ENCODE peak calls at places on chromosomes 11 and 22, in nine cellular contexts. One of them, this sample, is unnamed.

GRCh38 chr11:12860827-12861226 is 148.3 kb upstream of the RASSF10 start:
- DNase-seq in right lobe of liver: no peak
- DNase-seq in K562: no peak
- DNase-seq in esophagus muscularis mucosa: no peak
- DNase-seq in IMR-90: no peak
- DNase-seq in psoas muscle: no peak
- DNase-seq in pancreas: no peak
- DNase-seq in OCI-LY7: no peak
- DNase-seq in tibial nerve: no peak
- DNase-seq in this sample: no peak

GRCh38 chr11:128481135-128481534 is 106.2 kb downstream of the ETS1 start:
- DNase-seq in right lobe of liver: no peak
- DNase-seq in K562: no peak
- DNase-seq in esophagus muscularis mucosa: no peak
- DNase-seq in IMR-90: peak; percentile 93
- DNase-seq in psoas muscle: no peak
- DNase-seq in pancreas: no peak
- DNase-seq in OCI-LY7: no peak
- DNase-seq in tibial nerve: peak; percentile 76
- DNase-seq in this sample: no peak

GRCh38 chr11:86511086-86511551 is 136.4 kb downstream of the CCDC81 start:
- DNase-seq in right lobe of liver: no peak
- DNase-seq in K562: peak; percentile 32
- DNase-seq in esophagus muscularis mucosa: no peak
- DNase-seq in IMR-90: peak; percentile 79
- DNase-seq in psoas muscle: no peak
- DNase-seq in pancreas: no peak
- DNase-seq in OCI-LY7: no peak
- DNase-seq in tibial nerve: no peak
- DNase-seq in this sample: no peak

GRCh38 chr11:45145083-45145420 is 1.4 kb upstream of the PRDM11 start:
- DNase-seq in right lobe of liver: no peak
- DNase-seq in K562: no peak
- DNase-seq in esophagus muscularis mucosa: peak; percentile 78
- DNase-seq in IMR-90: no peak
- DNase-seq in psoas muscle: no peak
- DNase-seq in pancreas: no peak
- DNase-seq in OCI-LY7: no peak
- DNase-seq in tibial nerve: no peak
- DNase-seq in this sample: no peak

GRCh38 chr11:69393178-69393832 is 88.2 kb upstream of the LINC01488 start:
- DNase-seq in right lobe of liver: no peak
- DNase-seq in K562: no peak
- DNase-seq in esophagus muscularis mucosa: no peak
- DNase-seq in IMR-90: no peak
- DNase-seq in psoas muscle: peak; percentile 46
- DNase-seq in pancreas: no peak
- DNase-seq in OCI-LY7: no peak
- DNase-seq in tibial nerve: no peak
- DNase-seq in this sample: no peak

GRCh38 chr11:10505278-10506012 is 35.5 kb downstream of the RNF141 start:
- DNase-seq in right lobe of liver: no peak
- DNase-seq in K562: no peak
- DNase-seq in esophagus muscularis mucosa: no peak
- DNase-seq in IMR-90: no peak
- DNase-seq in psoas muscle: no peak
- DNase-seq in pancreas: no peak
- DNase-seq in OCI-LY7: no peak
- DNase-seq in tibial nerve: no peak
- DNase-seq in this sample: no peak

GRCh38 chr11:23236846-23237550 is 376.7 kb upstream of the CCDC179 start:
- DNase-seq in right lobe of liver: no peak
- DNase-seq in K562: no peak
- DNase-seq in esophagus muscularis mucosa: no peak
- DNase-seq in IMR-90: peak; percentile 61
- DNase-seq in psoas muscle: no peak
- DNase-seq in pancreas: no peak
- DNase-seq in OCI-LY7: no peak
- DNase-seq in tibial nerve: no peak
- DNase-seq in this sample: no peak

GRCh38 chr11:105915036-105915435 is 107.0 kb downstream of the MSANTD4 start:
- DNase-seq in right lobe of liver: no peak
- DNase-seq in K562: no peak
- DNase-seq in esophagus muscularis mucosa: no peak
- DNase-seq in IMR-90: no peak
- DNase-seq in psoas muscle: no peak
- DNase-seq in pancreas: no peak
- DNase-seq in OCI-LY7: no peak
- DNase-seq in tibial nerve: no peak
- DNase-seq in this sample: no peak

GRCh38 chr11:107018902-107019493 is 722 bp upstream of the GUCY1A2 start:
- DNase-seq in right lobe of liver: peak; percentile 65
- DNase-seq in K562: peak; percentile 18
- DNase-seq in esophagus muscularis mucosa: no peak
- DNase-seq in IMR-90: peak; percentile 61
- DNase-seq in psoas muscle: peak; percentile 56
- DNase-seq in pancreas: peak; percentile 90
- DNase-seq in OCI-LY7: no peak
- DNase-seq in tibial nerve: peak; percentile 21
- DNase-seq in this sample: peak; percentile 71

GRCh38 chr22:45709004-45709739 is 37.5 kb downstream of the ATXN10 start:
- DNase-seq in right lobe of liver: peak; percentile 44
- DNase-seq in K562: no peak
- DNase-seq in esophagus muscularis mucosa: no peak
- DNase-seq in IMR-90: peak; percentile 79
- DNase-seq in psoas muscle: no peak
- DNase-seq in pancreas: no peak
- DNase-seq in OCI-LY7: no peak
- DNase-seq in tibial nerve: no peak
- DNase-seq in this sample: no peak

GRCh38 chr11:19338375-19338774 is 97.6 kb upstream of the E2F8 start:
- DNase-seq in right lobe of liver: no peak
- DNase-seq in K562: no peak
- DNase-seq in esophagus muscularis mucosa: no peak
- DNase-seq in IMR-90: no peak
- DNase-seq in psoas muscle: no peak
- DNase-seq in pancreas: no peak
- DNase-seq in OCI-LY7: no peak
- DNase-seq in tibial nerve: no peak
- DNase-seq in this sample: no peak

GRCh38 chr11:113593698-113594308 is 112.3 kb downstream of the TMPRSS5 start:
- DNase-seq in right lobe of liver: no peak
- DNase-seq in K562: peak; percentile 68
- DNase-seq in esophagus muscularis mucosa: no peak
- DNase-seq in IMR-90: no peak
- DNase-seq in psoas muscle: no peak
- DNase-seq in pancreas: no peak
- DNase-seq in OCI-LY7: no peak
- DNase-seq in tibial nerve: no peak
- DNase-seq in this sample: peak; percentile 77

GRCh38 chr22:22246706-22247105 is 2.1 kb downstream of the VPREB1 start:
- DNase-seq in right lobe of liver: no peak
- DNase-seq in K562: peak; percentile 11
- DNase-seq in esophagus muscularis mucosa: peak; percentile 80
- DNase-seq in IMR-90: no peak
- DNase-seq in psoas muscle: no peak
- DNase-seq in pancreas: no peak
- DNase-seq in OCI-LY7: no peak
- DNase-seq in tibial nerve: no peak
- DNase-seq in this sample: no peak

GRCh38 chr22:22243033-22243680 is 1.4 kb upstream of the VPREB1 start:
- DNase-seq in right lobe of liver: no peak
- DNase-seq in K562: no peak
- DNase-seq in esophagus muscularis mucosa: peak; percentile 72
- DNase-seq in IMR-90: no peak
- DNase-seq in psoas muscle: no peak
- DNase-seq in pancreas: no peak
- DNase-seq in OCI-LY7: peak; percentile 32
- DNase-seq in tibial nerve: no peak
- DNase-seq in this sample: no peak

GRCh38 chr22:22244337-22245250 is at the start of gene VPREB1:
- DNase-seq in right lobe of liver: no peak
- DNase-seq in K562: peak; percentile 9
- DNase-seq in esophagus muscularis mucosa: peak; percentile 81
- DNase-seq in IMR-90: no peak
- DNase-seq in psoas muscle: no peak
- DNase-seq in pancreas: no peak
- DNase-seq in OCI-LY7: peak; percentile 63
- DNase-seq in tibial nerve: no peak
- DNase-seq in this sample: no peak

GRCh38 chr22:22245935-22246525 is 1.4 kb downstream of the VPREB1 start:
- DNase-seq in right lobe of liver: no peak
- DNase-seq in K562: no peak
- DNase-seq in esophagus muscularis mucosa: peak; percentile 60
- DNase-seq in IMR-90: no peak
- DNase-seq in psoas muscle: no peak
- DNase-seq in pancreas: no peak
- DNase-seq in OCI-LY7: no peak
- DNase-seq in tibial nerve: no peak
- DNase-seq in this sample: no peak

DNA sequence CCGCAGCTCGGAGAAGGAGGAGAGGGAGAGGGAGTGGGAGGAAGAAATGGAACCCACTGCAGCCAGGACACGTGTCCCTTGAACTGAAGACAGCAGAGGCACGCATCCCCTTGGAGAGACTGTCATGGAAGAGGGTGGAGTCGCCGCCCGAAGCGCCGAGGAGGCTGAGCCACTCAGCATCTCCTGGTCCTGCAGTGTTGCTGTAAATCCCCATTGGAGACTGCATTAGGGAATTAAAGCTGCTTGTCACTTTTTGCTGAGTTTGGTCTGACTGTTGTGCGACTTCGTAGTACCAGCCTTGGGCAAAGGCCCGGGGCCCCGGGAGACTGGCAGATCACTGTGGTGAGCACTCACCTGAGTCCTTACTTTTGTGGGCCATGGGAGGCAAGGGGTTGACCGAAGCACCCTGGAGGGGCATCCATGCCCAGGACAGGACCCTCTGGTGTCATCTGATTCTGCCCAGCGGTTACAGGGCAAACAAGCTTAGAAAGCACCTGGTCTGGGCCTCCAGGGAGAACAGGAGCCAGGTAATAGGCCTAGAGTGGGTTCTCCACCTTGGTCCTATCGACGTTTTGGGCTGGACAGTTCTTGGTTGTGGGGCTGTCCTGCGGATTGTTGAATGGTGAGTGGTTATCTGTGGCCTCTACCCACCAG is 797 bp downstream of the VPREB1 start:
- DNase-seq in right lobe of liver: no peak
- DNase-seq in K562: peak; percentile 15
- DNase-seq in esophagus muscularis mucosa: peak; percentile 75
- DNase-seq in IMR-90: no peak
- DNase-seq in psoas muscle: no peak
- DNase-seq in pancreas: no peak
- DNase-seq in OCI-LY7: no peak
- DNase-seq in tibial nerve: no peak
- DNase-seq in this sample: no peak
- H3K4me1 ChIP-seq in right lobe of liver: no peaks in the 10 kb centered on the region
- H3K4me1 ChIP-seq in K562: no peaks in the 10 kb centered on the region
- H3K4me1 ChIP-seq in esophagus muscularis mucosa: no peaks in the 10 kb centered on the region
- H3K4me1 ChIP-seq in IMR-90: no peaks in the 10 kb centered on the region
- H3K4me1 ChIP-seq in psoas muscle: no peaks in the 10 kb centered on the region
- H3K4me1 ChIP-seq in pancreas: no peaks in the 10 kb centered on the region
- H3K4me1 ChIP-seq in OCI-LY7: peaks cover 70% of the 10 kb centered on the region
- H3K4me1 ChIP-seq in tibial nerve: no peaks in the 10 kb centered on the region
- H3K4me1 ChIP-seq in this sample: no peaks in the 10 kb centered on the region

DNA sequence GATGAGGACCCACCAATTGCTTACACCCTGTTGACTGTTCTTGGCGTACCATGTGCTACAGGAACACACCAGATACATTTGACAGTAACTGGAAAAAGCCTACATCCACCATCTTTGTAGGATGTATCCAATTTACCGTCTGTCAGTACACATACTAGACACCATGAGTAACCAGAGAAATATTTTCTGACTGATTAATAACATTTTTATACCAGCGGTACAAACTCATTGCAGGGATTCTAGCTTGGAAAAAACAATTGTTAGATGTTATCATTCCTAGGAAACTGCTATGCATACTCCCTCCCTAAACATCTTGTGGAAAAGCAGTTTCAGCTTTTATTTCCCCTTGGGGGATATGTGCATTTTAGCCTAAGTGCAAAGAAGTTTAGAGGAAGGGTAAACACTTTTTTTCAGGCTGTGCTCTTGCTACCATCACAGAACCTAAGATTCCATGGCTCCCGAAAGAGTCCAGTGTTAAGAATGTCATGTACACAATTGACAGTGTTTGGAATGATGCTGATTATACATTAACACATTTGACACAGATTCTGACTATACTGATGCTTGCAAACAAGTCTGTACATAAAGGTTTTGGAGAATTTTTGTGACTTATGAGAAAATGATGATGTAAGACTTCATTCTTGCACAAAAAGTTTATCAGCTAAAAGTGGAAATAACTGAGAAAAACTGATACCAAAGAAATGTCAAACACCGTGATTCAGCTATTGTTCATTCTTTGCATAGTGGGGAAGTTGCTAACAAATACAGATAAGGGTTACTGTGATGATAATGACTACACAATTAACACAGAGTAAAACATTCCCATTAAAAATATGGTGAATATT is 23.7 kb downstream of the NCF4 start:
- DNase-seq in right lobe of liver: no peak
- DNase-seq in K562: no peak
- DNase-seq in esophagus muscularis mucosa: no peak
- DNase-seq in IMR-90: no peak
- DNase-seq in psoas muscle: no peak
- DNase-seq in pancreas: no peak
- DNase-seq in OCI-LY7: no peak
- DNase-seq in tibial nerve: no peak
- DNase-seq in this sample: no peak
- H3K4me1 ChIP-seq in right lobe of liver: no peaks in the 10 kb centered on the region
- H3K4me1 ChIP-seq in K562: peaks cover 4% of the 10 kb centered on the region
- H3K4me1 ChIP-seq in esophagus muscularis mucosa: no peaks in the 10 kb centered on the region
- H3K4me1 ChIP-seq in IMR-90: no peaks in the 10 kb centered on the region
- H3K4me1 ChIP-seq in psoas muscle: no peaks in the 10 kb centered on the region
- H3K4me1 ChIP-seq in pancreas: no peaks in the 10 kb centered on the region
- H3K4me1 ChIP-seq in OCI-LY7: no peaks in the 10 kb centered on the region
- H3K4me1 ChIP-seq in tibial nerve: no peaks in the 10 kb centered on the region
- H3K4me1 ChIP-seq in this sample: no peaks in the 10 kb centered on the region

GRCh38 chr22:17117890-17118289 is 3.3 kb downstream of the TMEM121B start:
- DNase-seq in right lobe of liver: no peak
- DNase-seq in K562: no peak
- DNase-seq in esophagus muscularis mucosa: no peak
- DNase-seq in IMR-90: no peak
- DNase-seq in psoas muscle: no peak
- DNase-seq in pancreas: no peak
- DNase-seq in OCI-LY7: peak; percentile 60
- DNase-seq in tibial nerve: peak; percentile 9
- DNase-seq in this sample: peak; percentile 0
- H3K4me1 ChIP-seq in right lobe of liver: no peaks in the 10 kb centered on the region
- H3K4me1 ChIP-seq in K562: peaks cover 25% of the 10 kb centered on the region
- H3K4me1 ChIP-seq in esophagus muscularis mucosa: peaks cover 7% of the 10 kb centered on the region
- H3K4me1 ChIP-seq in IMR-90: no peaks in the 10 kb centered on the region
- H3K4me1 ChIP-seq in psoas muscle: peaks cover 5% of the 10 kb centered on the region
- H3K4me1 ChIP-seq in pancreas: no peaks in the 10 kb centered on the region
- H3K4me1 ChIP-seq in OCI-LY7: peaks cover 34% of the 10 kb centered on the region
- H3K4me1 ChIP-seq in tibial nerve: peaks cover 14% of the 10 kb centered on the region
- H3K4me1 ChIP-seq in this sample: no peaks in the 10 kb centered on the region

GRCh38 chr11:119942021-119942420 is 195.9 kb downstream of the TRIM29 start:
- DNase-seq in right lobe of liver: no peak
- DNase-seq in K562: no peak
- DNase-seq in esophagus muscularis mucosa: no peak
- DNase-seq in IMR-90: no peak
- DNase-seq in psoas muscle: no peak
- DNase-seq in pancreas: no peak
- DNase-seq in OCI-LY7: no peak
- DNase-seq in tibial nerve: no peak
- DNase-seq in this sample: no peak
- H3K4me1 ChIP-seq in right lobe of liver: no peaks in the 10 kb centered on the region
- H3K4me1 ChIP-seq in K562: no peaks in the 10 kb centered on the region
- H3K4me1 ChIP-seq in esophagus muscularis mucosa: peaks cover 4% of the 10 kb centered on the region
- H3K4me1 ChIP-seq in IMR-90: no peaks in the 10 kb centered on the region
- H3K4me1 ChIP-seq in psoas muscle: no peaks in the 10 kb centered on the region
- H3K4me1 ChIP-seq in pancreas: no peaks in the 10 kb centered on the region
- H3K4me1 ChIP-seq in OCI-LY7: no peaks in the 10 kb centered on the region
- H3K4me1 ChIP-seq in tibial nerve: no peaks in the 10 kb centered on the region
- H3K4me1 ChIP-seq in this sample: no peaks in the 10 kb centered on the region